ENCODE peak calls at places on chromosomes 11 and 22, in four cellular contexts. D, Q, P and A are unnamed samples.

GRCh38 chr11:16087886-16088285 is 268.5 kb downstream of the SOX6 start:
- DNase-seq in D (no peak), Q (no peak), P (no peak), A (no peak)

GRCh38 chr11:116589402-116589801 is 183.4 kb downstream of the BUD13 start:
- DNase-seq in D (no peak), Q (no peak), P (no peak), A (no peak)

GRCh38 chr22:47351836-47352579 is 589.6 kb downstream of the TBC1D22A start:
- DNase-seq in D (no peak), Q (no peak), P (no peak), A (no peak)

GRCh38 chr11:45560153-45560934 is 105.1 kb downstream of the CHST1 start:
- DNase-seq in D (no peak), Q (no peak), P (no peak), A (no peak)

GRCh38 chr11:111598546-111598945 is 3.7 kb upstream of the SIK2 start:
- DNase-seq in D (no peak), Q (no peak), P (no peak), A (no peak)

GRCh38 chr11:84673753-84674152 is 953.4 kb downstream of the DLG2 start:
- DNase-seq in D (no peak), Q (no peak), P (no peak), A (no peak)

GRCh38 chr11:32659672-32660071 is 76.0 kb downstream of the EIF3M start:
- DNase-seq in D (no peak), Q (peak; percentile 10), P (no peak), A (no peak)

GRCh38 chr11:66859686-66860448 is 3.0 kb downstream of the LRFN4 start:
- DNase-seq in D (no peak), Q (no peak), P (no peak), A (no peak)

GRCh38 chr11:62688481-62688880 is 849 bp downstream of the LRRN4CL start:
- DNase-seq in D (no peak), Q (no peak), P (no peak), A (no peak)

GRCh38 chr11:76313913-76314740 is 66.8 kb downstream of the THAP12 start:
- DNase-seq in D (no peak), Q (peak; percentile 30), P (no peak), A (peak; percentile 21)

GRCh38 chr11:73889019-73889418 is 12.2 kb downstream of the PAAF1 start:
- DNase-seq in D (no peak), Q (no peak), P (no peak), A (no peak)

GRCh38 chr11:75600356-75600755 is 38.3 kb downstream of the SERPINH1 start:
- DNase-seq in D (no peak), Q (no peak), P (no peak), A (no peak)

GRCh38 chr11:6455070-6455469 is 14.3 kb upstream of the HPX start:
- DNase-seq in D (no peak), Q (no peak), P (no peak), A (no peak)

GRCh38 chr22:24435323-24435645 is 7.9 kb downstream of the ADORA2A start:
- DNase-seq in D (no peak), Q (no peak), P (no peak), A (no peak)

GRCh38 chr11:78688460-78688859 is 113.8 kb upstream of the NARS2 start:
- DNase-seq in D (no peak), Q (no peak), P (no peak), A (no peak)

GRCh38 chr11:70281114-70281729 is 10.7 kb downstream of the PPFIA1 start:
- DNase-seq in D (no peak), Q (no peak), P (no peak), A (no peak)

GRCh38 chr11:76408171-76408965 is 27.2 kb downstream of the GVQW3 start:
- DNase-seq in D (no peak), Q (no peak), P (no peak), A (no peak)

GRCh38 chr22:44735518-44736428 is 16.6 kb upstream of the ARHGAP8 start:
- DNase-seq in D (peak; percentile 96), Q (peak; percentile 75), P (no peak), A (peak; percentile 60)

GRCh38 chr11:74232316-74232950 is 61.3 kb downstream of the PPME1 start:
- DNase-seq in D (no peak), Q (no peak), P (no peak), A (no peak)

GRCh38 chr11:1409108-1409851 is 19.5 kb downstream of the BRSK2 start:
- DNase-seq in D (no peak), Q (no peak), P (no peak), A (no peak)

GRCh38 chr22:27663812-27664211 is 137.7 kb downstream of the MN1 start:
- DNase-seq in D (no peak), Q (no peak), P (no peak), A (no peak)

GRCh38 chr11:69297926-69298777 is 4.2 kb downstream of the MYEOV start:
- DNase-seq in D (peak; percentile 74), Q (peak; percentile 37), P (peak; percentile 91), A (peak; percentile 80)

GRCh38 chr22:20606041-20606783 is 98.8 kb downstream of the MED15 start:
- DNase-seq in D (peak; percentile 76), Q (peak; percentile 97), P (no peak), A (peak; percentile 48)

GRCh38 chr11:45580399-45580798 is 85.0 kb downstream of the CHST1 start:
- DNase-seq in D (no peak), Q (no peak), P (no peak), A (no peak)

GRCh38 chr11:107928767-107929507 is 689 bp downstream of the RAB39A start:
- DNase-seq in D (no peak), Q (no peak), P (no peak), A (peak; percentile 34)

GRCh38 chr11:59182457-59183151 is 10.7 kb downstream of the DTX4 start:
- DNase-seq in D (peak; percentile 49), Q (peak; percentile 36), P (no peak), A (no peak)

GRCh38 chr11:67252831-67253239 is 13.4 kb upstream of the GRK2 start:
- DNase-seq in D (no peak), Q (no peak), P (no peak), A (peak; percentile 53)

GRCh38 chr22:30822216-30823014 is 127.7 kb downstream of the OSBP2 start:
- DNase-seq in D (no peak), Q (peak; percentile 20), P (no peak), A (no peak)

GRCh38 chr11:102495161-102496042 is 35.1 kb downstream of the MMP7 start:
- DNase-seq in D (no peak), Q (peak; percentile 52), P (peak; percentile 79), A (peak; percentile 32)

GRCh38 chr11:4763096-4763495 is 6.6 kb downstream of the OR51F1 start:
- DNase-seq in D (no peak), Q (no peak), P (peak; percentile 20), A (no peak)

GRCh38 chr11:10293423-10294288 is at the start of gene SBF2:
- DNase-seq in D (no peak), Q (peak; percentile 91), P (no peak), A (peak; percentile 65)

GRCh38 chr11:129930306-129930705 is 34.9 kb upstream of the NFRKB start:
- DNase-seq in D (no peak), Q (no peak), P (no peak), A (no peak)

GRCh38 chr11:3604169-3604568 is 37.6 kb downstream of the ART5 start:
- DNase-seq in D (no peak), Q (no peak), P (no peak), A (no peak)

GRCh38 chr11:130323452-130324448 is 9.0 kb upstream of the ZBTB44 start:
- DNase-seq in D (no peak), Q (no peak), P (no peak), A (no peak)

GRCh38 chr22:34814260-34814659 is 251.7 kb upstream of the ISX start:
- DNase-seq in D (no peak), Q (no peak), P (no peak), A (no peak)

GRCh38 chr22:29744902-29745301 is 21.9 kb downstream of the ZMAT5 start:
- DNase-seq in D (no peak), Q (no peak), P (no peak), A (no peak)

GRCh38 chr11:27412192-27412691 is 49.2 kb upstream of the CCDC34 start:
- DNase-seq in D (no peak), Q (no peak), P (no peak), A (no peak)

GRCh38 chr11:46278387-46279173 is 1.1 kb downstream of the CREB3L1 start:
- DNase-seq in D (no peak), Q (peak; percentile 84), P (no peak), A (peak; percentile 13)

DNA sequence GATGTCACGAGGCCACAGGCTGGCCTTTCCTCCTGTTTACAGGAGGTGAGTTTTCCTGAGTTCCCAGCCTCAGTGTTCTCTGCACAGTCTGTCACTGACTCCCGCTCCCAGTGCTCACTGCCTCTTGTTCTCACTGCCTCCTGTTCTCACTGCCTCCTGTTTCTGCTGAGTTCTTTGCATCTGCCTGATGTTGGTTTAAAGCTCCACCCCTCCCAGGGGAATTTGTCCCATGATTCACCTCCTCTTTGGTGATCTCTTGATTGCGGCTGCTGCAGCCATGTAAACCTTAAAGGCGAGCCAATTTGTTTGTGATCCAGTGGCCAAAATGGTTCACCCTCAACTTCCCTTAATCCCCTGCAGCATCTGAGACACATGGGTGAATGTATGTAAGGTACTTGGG is 6.0 kb upstream of the TUBA8 start:
- DNase-seq in D (no peak), Q (no peak), P (no peak), A (no peak)
- TF ChIP-seq SPI1 in D (no peak), Q (no peak), P (no peak), A (no peak)

DNA sequence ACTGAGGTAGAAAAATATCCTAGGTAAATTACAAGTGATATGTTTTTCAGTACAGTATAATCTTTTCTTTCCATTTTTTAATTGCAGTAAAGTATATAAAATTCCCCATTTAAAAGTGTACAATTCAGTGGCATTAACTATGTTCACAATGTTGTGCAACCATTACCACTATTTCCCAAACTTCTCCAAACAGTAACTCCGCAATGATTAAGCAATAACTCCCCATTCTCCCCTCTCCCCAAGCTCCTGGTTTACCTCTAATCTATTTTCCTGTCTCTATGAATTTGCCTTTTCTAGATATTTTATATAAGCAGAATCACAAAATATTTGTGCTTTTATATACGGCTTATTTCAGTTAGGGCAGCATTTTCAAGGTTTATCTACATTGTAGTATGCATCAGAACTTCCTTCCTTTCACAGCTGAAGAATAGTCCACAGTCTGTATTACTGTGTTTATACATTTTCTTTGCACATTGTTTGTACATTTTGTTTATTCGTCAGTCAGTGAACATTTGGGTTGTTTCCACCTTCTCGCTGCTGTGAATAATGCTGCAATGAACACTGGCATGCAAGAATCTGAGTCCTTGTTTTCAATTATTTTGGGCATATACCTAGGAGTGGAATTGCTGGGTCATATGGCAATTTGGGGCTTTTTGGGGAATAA is 110.7 kb downstream of the RPL27A start:
- DNase-seq in D (no peak), Q (no peak), P (no peak), A (peak; percentile 30)
- TF ChIP-seq SPI1 in D (no peak), Q (no peak), P (no peak), A (no peak)

GRCh38 chr11:23644443-23644842 is 784.2 kb upstream of the CCDC179 start:
- DNase-seq in D (no peak), Q (no peak), P (no peak), A (no peak)
- TF ChIP-seq SPI1 in D (no peak), Q (no peak), P (no peak), A (no peak)

DNA sequence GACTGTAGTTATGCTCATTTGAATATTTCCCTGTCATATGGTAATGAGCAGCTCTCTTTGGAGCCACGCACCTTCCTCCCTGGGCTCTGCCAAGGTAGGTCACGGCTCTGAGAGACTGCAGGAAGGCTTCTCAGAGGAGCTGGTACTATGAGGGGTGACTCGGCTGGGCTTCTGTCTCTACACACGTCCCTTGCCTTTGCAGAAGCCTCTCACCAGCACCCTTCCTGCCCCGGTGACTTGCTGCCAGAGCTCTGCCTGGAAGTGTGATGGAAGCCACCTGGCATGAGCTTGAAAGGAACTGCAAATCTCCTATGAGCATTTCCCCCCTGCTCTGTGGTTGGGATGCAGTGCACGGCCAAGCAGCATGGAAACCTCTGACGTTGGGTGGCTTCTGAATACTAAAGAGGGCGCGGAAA is 74.2 kb downstream of the KIRREL3 start:
- DNase-seq in D (no peak), Q (no peak), P (no peak), A (no peak)
- TF ChIP-seq SPI1 in D (no peak), Q (no peak), P (no peak), A (no peak)